ENCODE peak calls at places on chromosomes 11 and 22, in five cellular contexts. One of them, this sample, is unnamed.

GRCh38 chr11:46682773-46683752 is 17.4 kb downstream of the ARHGAP1 start:
- DNase-seq in ovary: no peak
- DNase-seq in Peyer's patch: no peak
- DNase-seq in body of pancreas: no peak
- DNase-seq in upper lobe of right lung: no peak
- DNase-seq in this sample: no peak

GRCh38 chr11:27171391-27171790 is 130.8 kb downstream of the BBOX1 start:
- DNase-seq in ovary: no peak
- DNase-seq in Peyer's patch: no peak
- DNase-seq in body of pancreas: no peak
- DNase-seq in upper lobe of right lung: no peak
- DNase-seq in this sample: no peak

GRCh38 chr22:45170001-45170466 is 6.3 kb downstream of the NUP50 start:
- DNase-seq in ovary: no peak
- DNase-seq in Peyer's patch: peak; percentile 27
- DNase-seq in body of pancreas: no peak
- DNase-seq in upper lobe of right lung: no peak
- DNase-seq in this sample: no peak

GRCh38 chr11:70627219-70627618 is 228.9 kb downstream of the CTTN start:
- DNase-seq in ovary: no peak
- DNase-seq in Peyer's patch: no peak
- DNase-seq in body of pancreas: peak; percentile 6
- DNase-seq in upper lobe of right lung: no peak
- DNase-seq in this sample: no peak

GRCh38 chr11:1633864-1634263 is 4.3 kb downstream of the KRTAP5-5 start:
- DNase-seq in ovary: no peak
- DNase-seq in Peyer's patch: no peak
- DNase-seq in body of pancreas: no peak
- DNase-seq in upper lobe of right lung: no peak
- DNase-seq in this sample: no peak

GRCh38 chr11:103851166-103851651 is 185.2 kb upstream of the DDI1 start:
- DNase-seq in ovary: no peak
- DNase-seq in Peyer's patch: no peak
- DNase-seq in body of pancreas: peak; percentile 50
- DNase-seq in upper lobe of right lung: no peak
- DNase-seq in this sample: no peak

GRCh38 chr22:23622634-23623033 is 9.5 kb downstream of the DRICH1 start:
- DNase-seq in ovary: no peak
- DNase-seq in Peyer's patch: no peak
- DNase-seq in body of pancreas: no peak
- DNase-seq in upper lobe of right lung: no peak
- DNase-seq in this sample: no peak

GRCh38 chr22:23183107-23183698 is 2.9 kb downstream of the BCR start:
- DNase-seq in ovary: peak; percentile 49
- DNase-seq in Peyer's patch: no peak
- DNase-seq in body of pancreas: peak; percentile 60
- DNase-seq in upper lobe of right lung: peak; percentile 74
- DNase-seq in this sample: peak; percentile 76

GRCh38 chr11:126989942-126990715 is 10.4 kb downstream of the KIRREL3 start:
- DNase-seq in ovary: peak; percentile 57
- DNase-seq in Peyer's patch: peak; percentile 19
- DNase-seq in body of pancreas: peak; percentile 70
- DNase-seq in upper lobe of right lung: peak; percentile 86
- DNase-seq in this sample: no peak

GRCh38 chr11:31412946-31413345 is 43.3 kb downstream of the DNAJC24 start:
- DNase-seq in ovary: no peak
- DNase-seq in Peyer's patch: no peak
- DNase-seq in body of pancreas: no peak
- DNase-seq in upper lobe of right lung: no peak
- DNase-seq in this sample: no peak

GRCh38 chr11:125404811-125405481 is 91.1 kb downstream of the FEZ1 start:
- DNase-seq in ovary: peak; percentile 78
- DNase-seq in Peyer's patch: peak; percentile 42
- DNase-seq in body of pancreas: peak; percentile 58
- DNase-seq in upper lobe of right lung: peak; percentile 85
- DNase-seq in this sample: no peak

GRCh38 chr22:26170112-26170492 is 840 bp downstream of the SEZ6L start:
- DNase-seq in ovary: no peak
- DNase-seq in Peyer's patch: no peak
- DNase-seq in body of pancreas: no peak
- DNase-seq in upper lobe of right lung: no peak
- DNase-seq in this sample: no peak

GRCh38 chr11:124482362-124483147 is 37.1 kb upstream of the OR8B8 start:
- DNase-seq in ovary: no peak
- DNase-seq in Peyer's patch: no peak
- DNase-seq in body of pancreas: no peak
- DNase-seq in upper lobe of right lung: no peak
- DNase-seq in this sample: no peak

GRCh38 chr22:48717883-48718817 is 1109.5 kb downstream of the BRD1 start:
- DNase-seq in ovary: no peak
- DNase-seq in Peyer's patch: no peak
- DNase-seq in body of pancreas: no peak
- DNase-seq in upper lobe of right lung: peak; percentile 48
- DNase-seq in this sample: peak; percentile 23

GRCh38 chr22:49480896-49481650 is 346.6 kb downstream of the BRD1 start:
- DNase-seq in ovary: no peak
- DNase-seq in Peyer's patch: no peak
- DNase-seq in body of pancreas: no peak
- DNase-seq in upper lobe of right lung: no peak
- DNase-seq in this sample: no peak

GRCh38 chr11:111939836-111940604 is 2.9 kb downstream of the DIXDC1 start:
- DNase-seq in ovary: no peak
- DNase-seq in Peyer's patch: no peak
- DNase-seq in body of pancreas: no peak
- DNase-seq in upper lobe of right lung: no peak
- DNase-seq in this sample: no peak

GRCh38 chr22:27097481-27097880 is 440.1 kb downstream of the MIAT start:
- DNase-seq in ovary: no peak
- DNase-seq in Peyer's patch: no peak
- DNase-seq in body of pancreas: no peak
- DNase-seq in upper lobe of right lung: no peak
- DNase-seq in this sample: no peak

GRCh38 chr22:33188316-33188715 is 130.1 kb upstream of the SYN3 start:
- DNase-seq in ovary: no peak
- DNase-seq in Peyer's patch: no peak
- DNase-seq in body of pancreas: no peak
- DNase-seq in upper lobe of right lung: no peak
- DNase-seq in this sample: no peak

GRCh38 chr11:74784234-74784633 is 35.6 kb downstream of the RNF169 start:
- DNase-seq in ovary: no peak
- DNase-seq in Peyer's patch: no peak
- DNase-seq in body of pancreas: no peak
- DNase-seq in upper lobe of right lung: no peak
- DNase-seq in this sample: no peak
- H3K4me1 ChIP-seq in ovary: peaks cover 5% of the 10 kb centered on the region
- H3K4me1 ChIP-seq in Peyer's patch: peaks cover 16% of the 10 kb centered on the region
- H3K4me1 ChIP-seq in body of pancreas: peaks cover 5% of the 10 kb centered on the region
- H3K4me1 ChIP-seq in upper lobe of right lung: peaks cover 27% of the 10 kb centered on the region
- H3K4me1 ChIP-seq in this sample: peaks cover 14% of the 10 kb centered on the region

DNA sequence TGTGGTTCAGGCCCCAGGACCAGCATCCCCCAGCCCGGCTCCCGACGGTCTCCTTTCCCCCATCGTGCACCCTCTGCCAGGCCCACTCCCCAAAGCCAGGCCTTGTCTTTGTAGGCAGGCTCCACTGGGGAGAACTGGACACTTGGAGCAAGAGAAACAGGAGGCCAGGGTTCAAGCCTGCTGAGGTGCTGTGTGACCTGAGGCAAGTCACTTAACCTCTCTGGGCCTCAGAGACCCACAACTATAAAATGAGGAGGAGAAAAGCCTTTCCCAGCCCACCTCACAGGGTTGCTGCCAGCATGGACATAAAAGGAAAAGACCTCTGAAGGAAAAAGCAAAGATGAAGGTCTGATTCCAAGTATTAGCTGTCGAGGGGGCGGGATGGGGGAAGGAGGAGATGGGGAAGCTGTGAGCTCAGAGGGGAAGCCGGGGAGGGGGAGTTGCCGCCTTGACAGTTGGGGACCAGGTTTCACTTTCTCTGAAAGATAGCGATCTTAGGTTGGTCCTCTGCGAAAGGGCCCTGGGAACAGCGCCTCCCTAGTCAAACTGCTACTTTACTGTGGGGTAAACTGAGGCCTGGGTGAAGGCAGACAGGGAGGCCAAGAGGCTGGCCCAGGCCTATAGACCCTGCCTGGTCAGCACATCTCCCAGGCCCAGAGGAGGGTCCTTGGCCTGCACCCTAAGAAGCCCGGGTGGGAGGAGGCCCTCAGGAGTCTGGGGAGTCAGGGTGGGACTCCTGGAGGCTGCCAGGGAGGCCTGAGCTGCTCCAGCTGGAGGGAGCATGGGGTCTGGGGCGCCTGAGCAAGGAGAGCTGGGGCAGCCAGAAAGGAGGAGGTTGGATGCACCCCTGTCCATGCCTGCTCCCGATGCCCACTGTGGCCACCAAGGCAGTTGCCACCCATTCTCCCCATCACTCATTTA is 991 bp upstream of the OSM start:
- DNase-seq in ovary: no peak
- DNase-seq in Peyer's patch: peak; percentile 56
- DNase-seq in body of pancreas: peak; percentile 41
- DNase-seq in upper lobe of right lung: no peak
- DNase-seq in this sample: no peak
- H3K4me3 ChIP-seq in ovary: no peak overlapping the region
- H3K4me3 ChIP-seq in Peyer's patch: peak overlapping the region; percentile 52
- H3K4me3 ChIP-seq in body of pancreas: no peak overlapping the region
- H3K4me3 ChIP-seq in upper lobe of right lung: peak overlapping the region; percentile 49
- H3K4me3 ChIP-seq in this sample: no peak overlapping the region

GRCh38 chr11:114260483-114260882 is 35.7 kb upstream of the NNMT start:
- DNase-seq in ovary: no peak
- DNase-seq in Peyer's patch: peak; percentile 54
- DNase-seq in body of pancreas: no peak
- DNase-seq in upper lobe of right lung: no peak
- DNase-seq in this sample: no peak

GRCh38 chr11:114259551-114259983 is 36.6 kb upstream of the NNMT start:
- DNase-seq in ovary: no peak
- DNase-seq in Peyer's patch: peak; percentile 24
- DNase-seq in body of pancreas: no peak
- DNase-seq in upper lobe of right lung: peak; percentile 64
- DNase-seq in this sample: no peak

GRCh38 chr11:114258696-114259095 is 37.5 kb upstream of the NNMT start:
- DNase-seq in ovary: no peak
- DNase-seq in Peyer's patch: peak; percentile 55
- DNase-seq in body of pancreas: no peak
- DNase-seq in upper lobe of right lung: no peak
- DNase-seq in this sample: no peak

GRCh38 chr11:114259124-114259526 is 37.1 kb upstream of the NNMT start:
- DNase-seq in ovary: no peak
- DNase-seq in Peyer's patch: peak; percentile 65
- DNase-seq in body of pancreas: peak; percentile 80
- DNase-seq in upper lobe of right lung: peak; percentile 70
- DNase-seq in this sample: no peak

GRCh38 chr11:114260077-114260476 is 36.1 kb upstream of the NNMT start:
- DNase-seq in ovary: no peak
- DNase-seq in Peyer's patch: no peak
- DNase-seq in body of pancreas: no peak
- DNase-seq in upper lobe of right lung: peak; percentile 51
- DNase-seq in this sample: no peak
- H3K27ac ChIP-seq in ovary: no peak overlapping the region
- H3K27ac ChIP-seq in Peyer's patch: peak overlapping the region; percentile 3
- H3K27ac ChIP-seq in body of pancreas: no peak overlapping the region
- H3K27ac ChIP-seq in upper lobe of right lung: peak overlapping the region; percentile 24
- H3K27ac ChIP-seq in this sample: no peak overlapping the region

DNA sequence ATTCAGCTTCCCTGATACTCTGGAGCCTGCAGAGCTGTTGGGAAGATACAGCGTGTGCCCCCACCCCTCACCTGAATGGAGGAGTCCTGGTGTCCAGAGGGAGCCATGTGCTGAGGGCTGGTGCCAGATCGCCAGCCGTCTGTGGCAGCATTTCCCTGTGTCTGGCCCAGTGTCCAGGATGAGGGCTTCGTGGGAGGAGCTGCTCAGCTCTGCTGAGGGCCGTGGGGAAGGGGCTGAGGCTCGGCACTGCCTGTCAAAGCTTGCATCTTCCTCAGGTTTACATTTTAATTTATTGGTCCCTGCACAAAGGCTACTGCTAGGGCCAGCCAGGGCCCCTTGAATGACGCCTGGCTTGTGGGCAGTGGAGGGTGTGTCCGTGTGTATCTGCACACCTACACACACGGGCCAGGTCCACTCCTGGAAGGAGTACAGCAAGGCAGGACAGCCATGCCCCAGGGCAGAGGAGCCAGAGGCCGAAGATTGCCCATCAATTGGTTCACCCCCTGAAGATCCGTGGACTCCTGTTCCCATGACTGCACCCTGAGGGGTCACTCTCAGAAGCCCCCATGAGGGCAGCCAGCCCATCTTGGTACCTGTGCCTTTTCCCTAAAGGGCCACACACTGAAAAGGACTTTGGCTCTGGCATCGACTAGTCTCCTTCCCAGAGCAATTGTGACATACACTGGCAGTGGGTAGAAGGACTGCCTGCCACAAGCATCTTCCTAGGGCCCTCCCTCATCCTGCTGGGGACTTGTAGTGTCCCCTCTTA is 107.7 kb upstream of the PARVA start:
- DNase-seq in ovary: no peak
- DNase-seq in Peyer's patch: no peak
- DNase-seq in body of pancreas: no peak
- DNase-seq in upper lobe of right lung: no peak
- DNase-seq in this sample: no peak
- H3K4me1 ChIP-seq in ovary: peaks cover 6% of the 10 kb centered on the region
- H3K4me1 ChIP-seq in Peyer's patch: no peaks in the 10 kb centered on the region
- H3K4me1 ChIP-seq in body of pancreas: peaks cover 22% of the 10 kb centered on the region
- H3K4me1 ChIP-seq in upper lobe of right lung: peaks cover 19% of the 10 kb centered on the region
- H3K4me1 ChIP-seq in this sample: peaks cover 3% of the 10 kb centered on the region

DNA sequence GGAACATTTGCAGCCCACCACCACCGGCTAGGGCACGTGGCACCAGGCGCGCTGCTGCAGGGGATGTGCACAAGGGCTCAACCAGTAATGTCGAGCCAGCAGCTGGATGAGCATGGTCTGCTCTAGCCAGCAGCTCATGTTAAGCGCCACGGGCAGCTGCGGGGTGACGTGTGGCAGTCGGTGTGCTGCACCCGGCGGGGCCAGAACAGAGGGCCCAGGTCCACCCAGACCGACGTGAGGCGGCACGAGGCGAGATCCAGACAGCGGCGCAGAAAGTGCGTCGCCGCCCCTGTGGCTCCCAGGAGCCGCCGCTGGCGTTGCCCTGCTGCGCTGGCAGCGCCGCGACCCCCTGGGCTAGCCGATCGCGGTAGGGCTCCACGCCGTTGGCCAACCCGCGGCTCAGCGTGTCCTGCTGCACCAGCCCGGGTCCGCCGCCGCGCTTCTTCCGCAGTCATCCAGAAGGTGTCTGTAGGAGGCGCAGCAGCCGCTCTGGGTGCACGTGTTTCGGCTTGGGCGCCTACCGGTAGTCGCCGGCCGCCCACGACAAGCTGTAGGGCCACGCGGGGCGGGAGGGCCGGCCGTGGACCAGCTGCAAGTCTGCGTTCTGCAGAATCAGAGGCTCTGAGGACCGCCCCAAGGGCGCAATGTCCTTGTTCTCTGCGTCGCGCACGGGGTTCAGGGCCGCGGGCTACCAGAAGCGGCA is 4.6 kb upstream of the GALR3 start:
- DNase-seq in ovary: peak; percentile 68
- DNase-seq in Peyer's patch: peak; percentile 58
- DNase-seq in body of pancreas: peak; percentile 74
- DNase-seq in upper lobe of right lung: peak; percentile 89
- DNase-seq in this sample: no peak
- H3K4me3 ChIP-seq in ovary: peak overlapping the region; percentile 38
- H3K4me3 ChIP-seq in Peyer's patch: peak overlapping the region; percentile 55
- H3K4me3 ChIP-seq in body of pancreas: no peak overlapping the region
- H3K4me3 ChIP-seq in upper lobe of right lung: peak overlapping the region; percentile 37
- H3K4me3 ChIP-seq in this sample: no peak overlapping the region

GRCh38 chr22:46251816-46252380 is 1.8 kb upstream of the CDPF1 start:
- DNase-seq in ovary: no peak
- DNase-seq in Peyer's patch: no peak
- DNase-seq in body of pancreas: no peak
- DNase-seq in upper lobe of right lung: no peak
- DNase-seq in this sample: no peak
- H3K27ac ChIP-seq in ovary: no peak overlapping the region
- H3K27ac ChIP-seq in Peyer's patch: no peak overlapping the region
- H3K27ac ChIP-seq in body of pancreas: no peak overlapping the region
- H3K27ac ChIP-seq in upper lobe of right lung: no peak overlapping the region
- H3K27ac ChIP-seq in this sample: no peak overlapping the region

This sample was measured in RWPE2.